ENCODE peak calls at places on chromosomes 2 and 18, in seven cellular contexts. One of them, this sample, is unnamed.

GRCh38 chr2:35081001-35081628 is 1274.5 kb upstream of the CRIM1 start:
- DNase-seq in AG10803: no peak
- DNase-seq in stimulated activated CD8-positive, alpha-beta memory T cell treated with anti-CD3 and anti-CD28 coated beads, Interleukin-2, amount 100 ng/mL, for 48 hours: no peak
- DNase-seq in activated CD4-positive, alpha-beta T cell treated with anti-CD3 and anti-CD28 coated beads for 36 hours: no peak
- DNase-seq in HS-5: peak
- DNase-seq in retina: no peak
- DNase-seq in activated T-helper 1 cell treated with anti-CD3 and anti-CD28 coated beads, Interleukin-2, amount 50 U/mL, for 16 hours: no peak
- DNase-seq in this sample: no peak

GRCh38 chr18:47265197-47265596 is 13.7 kb upstream of the SKOR2 start:
- DNase-seq in AG10803: peak
- DNase-seq in stimulated activated CD8-positive, alpha-beta memory T cell treated with anti-CD3 and anti-CD28 coated beads, Interleukin-2, amount 100 ng/mL, for 48 hours: no peak
- DNase-seq in activated CD4-positive, alpha-beta T cell treated with anti-CD3 and anti-CD28 coated beads for 36 hours: no peak
- DNase-seq in HS-5: peak
- DNase-seq in retina: no peak
- DNase-seq in activated T-helper 1 cell treated with anti-CD3 and anti-CD28 coated beads, Interleukin-2, amount 50 U/mL, for 16 hours: no peak
- DNase-seq in this sample: no peak

GRCh38 chr2:117613101-117613500 is 201.4 kb upstream of the DDX18 start:
- DNase-seq in AG10803: no peak
- DNase-seq in stimulated activated CD8-positive, alpha-beta memory T cell treated with anti-CD3 and anti-CD28 coated beads, Interleukin-2, amount 100 ng/mL, for 48 hours: no peak
- DNase-seq in activated CD4-positive, alpha-beta T cell treated with anti-CD3 and anti-CD28 coated beads for 36 hours: no peak
- DNase-seq in HS-5: no peak
- DNase-seq in retina: no peak
- DNase-seq in activated T-helper 1 cell treated with anti-CD3 and anti-CD28 coated beads, Interleukin-2, amount 50 U/mL, for 16 hours: no peak
- DNase-seq in this sample: no peak

GRCh38 chr18:26777316-26778053 is 88.0 kb downstream of the AQP4 start:
- DNase-seq in AG10803: no peak
- DNase-seq in stimulated activated CD8-positive, alpha-beta memory T cell treated with anti-CD3 and anti-CD28 coated beads, Interleukin-2, amount 100 ng/mL, for 48 hours: no peak
- DNase-seq in activated CD4-positive, alpha-beta T cell treated with anti-CD3 and anti-CD28 coated beads for 36 hours: no peak
- DNase-seq in HS-5: no peak
- DNase-seq in retina: no peak
- DNase-seq in activated T-helper 1 cell treated with anti-CD3 and anti-CD28 coated beads, Interleukin-2, amount 50 U/mL, for 16 hours: no peak
- DNase-seq in this sample: no peak

GRCh38 chr2:49131801-49132200 is 22.5 kb downstream of the FSHR start:
- DNase-seq in AG10803: no peak
- DNase-seq in stimulated activated CD8-positive, alpha-beta memory T cell treated with anti-CD3 and anti-CD28 coated beads, Interleukin-2, amount 100 ng/mL, for 48 hours: no peak
- DNase-seq in activated CD4-positive, alpha-beta T cell treated with anti-CD3 and anti-CD28 coated beads for 36 hours: no peak
- DNase-seq in HS-5: no peak
- DNase-seq in retina: no peak
- DNase-seq in activated T-helper 1 cell treated with anti-CD3 and anti-CD28 coated beads, Interleukin-2, amount 50 U/mL, for 16 hours: no peak
- DNase-seq in this sample: no peak

GRCh38 chr18:10252494-10252893 is 201.9 kb upstream of the APCDD1 start:
- DNase-seq in AG10803: no peak
- DNase-seq in stimulated activated CD8-positive, alpha-beta memory T cell treated with anti-CD3 and anti-CD28 coated beads, Interleukin-2, amount 100 ng/mL, for 48 hours: no peak
- DNase-seq in activated CD4-positive, alpha-beta T cell treated with anti-CD3 and anti-CD28 coated beads for 36 hours: no peak
- DNase-seq in HS-5: no peak
- DNase-seq in retina: no peak
- DNase-seq in activated T-helper 1 cell treated with anti-CD3 and anti-CD28 coated beads, Interleukin-2, amount 50 U/mL, for 16 hours: no peak
- DNase-seq in this sample: no peak

GRCh38 chr2:42086500-42086953 is 38.7 kb downstream of the PKDCC start:
- DNase-seq in AG10803: peak
- DNase-seq in stimulated activated CD8-positive, alpha-beta memory T cell treated with anti-CD3 and anti-CD28 coated beads, Interleukin-2, amount 100 ng/mL, for 48 hours: no peak
- DNase-seq in activated CD4-positive, alpha-beta T cell treated with anti-CD3 and anti-CD28 coated beads for 36 hours: peak
- DNase-seq in HS-5: peak
- DNase-seq in retina: peak
- DNase-seq in activated T-helper 1 cell treated with anti-CD3 and anti-CD28 coated beads, Interleukin-2, amount 50 U/mL, for 16 hours: no peak
- DNase-seq in this sample: peak

GRCh38 chr2:188042412-188042811 is 249.3 kb upstream of the GULP1 start:
- DNase-seq in AG10803: peak
- DNase-seq in stimulated activated CD8-positive, alpha-beta memory T cell treated with anti-CD3 and anti-CD28 coated beads, Interleukin-2, amount 100 ng/mL, for 48 hours: no peak
- DNase-seq in activated CD4-positive, alpha-beta T cell treated with anti-CD3 and anti-CD28 coated beads for 36 hours: no peak
- DNase-seq in HS-5: no peak
- DNase-seq in retina: no peak
- DNase-seq in activated T-helper 1 cell treated with anti-CD3 and anti-CD28 coated beads, Interleukin-2, amount 50 U/mL, for 16 hours: no peak
- DNase-seq in this sample: no peak

GRCh38 chr2:119483896-119484718 is 40.2 kb downstream of the SCTR start:
- DNase-seq in AG10803: no peak
- DNase-seq in stimulated activated CD8-positive, alpha-beta memory T cell treated with anti-CD3 and anti-CD28 coated beads, Interleukin-2, amount 100 ng/mL, for 48 hours: no peak
- DNase-seq in activated CD4-positive, alpha-beta T cell treated with anti-CD3 and anti-CD28 coated beads for 36 hours: no peak
- DNase-seq in HS-5: no peak
- DNase-seq in retina: no peak
- DNase-seq in activated T-helper 1 cell treated with anti-CD3 and anti-CD28 coated beads, Interleukin-2, amount 50 U/mL, for 16 hours: no peak
- DNase-seq in this sample: peak

GRCh38 chr2:50783116-50783515 is 248.8 kb downstream of the NRXN1 start:
- DNase-seq in AG10803: no peak
- DNase-seq in stimulated activated CD8-positive, alpha-beta memory T cell treated with anti-CD3 and anti-CD28 coated beads, Interleukin-2, amount 100 ng/mL, for 48 hours: no peak
- DNase-seq in activated CD4-positive, alpha-beta T cell treated with anti-CD3 and anti-CD28 coated beads for 36 hours: no peak
- DNase-seq in HS-5: no peak
- DNase-seq in retina: no peak
- DNase-seq in activated T-helper 1 cell treated with anti-CD3 and anti-CD28 coated beads, Interleukin-2, amount 50 U/mL, for 16 hours: no peak
- DNase-seq in this sample: no peak

GRCh38 chr2:15058015-15058414 is 425.5 kb downstream of the LRATD1 start:
- DNase-seq in AG10803: no peak
- DNase-seq in stimulated activated CD8-positive, alpha-beta memory T cell treated with anti-CD3 and anti-CD28 coated beads, Interleukin-2, amount 100 ng/mL, for 48 hours: no peak
- DNase-seq in activated CD4-positive, alpha-beta T cell treated with anti-CD3 and anti-CD28 coated beads for 36 hours: peak
- DNase-seq in HS-5: no peak
- DNase-seq in retina: no peak
- DNase-seq in activated T-helper 1 cell treated with anti-CD3 and anti-CD28 coated beads, Interleukin-2, amount 50 U/mL, for 16 hours: no peak
- DNase-seq in this sample: no peak

GRCh38 chr18:48589797-48590519 is 51.1 kb downstream of the CTIF start:
- DNase-seq in AG10803: peak
- DNase-seq in stimulated activated CD8-positive, alpha-beta memory T cell treated with anti-CD3 and anti-CD28 coated beads, Interleukin-2, amount 100 ng/mL, for 48 hours: no peak
- DNase-seq in activated CD4-positive, alpha-beta T cell treated with anti-CD3 and anti-CD28 coated beads for 36 hours: no peak
- DNase-seq in HS-5: no peak
- DNase-seq in retina: no peak
- DNase-seq in activated T-helper 1 cell treated with anti-CD3 and anti-CD28 coated beads, Interleukin-2, amount 50 U/mL, for 16 hours: no peak
- DNase-seq in this sample: no peak

GRCh38 chr2:42092084-42092996 is 44.5 kb downstream of the PKDCC start:
- DNase-seq in AG10803: peak
- DNase-seq in stimulated activated CD8-positive, alpha-beta memory T cell treated with anti-CD3 and anti-CD28 coated beads, Interleukin-2, amount 100 ng/mL, for 48 hours: no peak
- DNase-seq in activated CD4-positive, alpha-beta T cell treated with anti-CD3 and anti-CD28 coated beads for 36 hours: no peak
- DNase-seq in HS-5: no peak
- DNase-seq in retina: peak
- DNase-seq in activated T-helper 1 cell treated with anti-CD3 and anti-CD28 coated beads, Interleukin-2, amount 50 U/mL, for 16 hours: no peak
- DNase-seq in this sample: no peak

GRCh38 chr18:10316778-10317177 is 137.7 kb upstream of the APCDD1 start:
- DNase-seq in AG10803: no peak
- DNase-seq in stimulated activated CD8-positive, alpha-beta memory T cell treated with anti-CD3 and anti-CD28 coated beads, Interleukin-2, amount 100 ng/mL, for 48 hours: no peak
- DNase-seq in activated CD4-positive, alpha-beta T cell treated with anti-CD3 and anti-CD28 coated beads for 36 hours: no peak
- DNase-seq in HS-5: no peak
- DNase-seq in retina: no peak
- DNase-seq in activated T-helper 1 cell treated with anti-CD3 and anti-CD28 coated beads, Interleukin-2, amount 50 U/mL, for 16 hours: no peak
- DNase-seq in this sample: no peak

GRCh38 chr2:133331437-133331836 is 236.8 kb downstream of the NCKAP5 start:
- DNase-seq in AG10803: no peak
- DNase-seq in stimulated activated CD8-positive, alpha-beta memory T cell treated with anti-CD3 and anti-CD28 coated beads, Interleukin-2, amount 100 ng/mL, for 48 hours: no peak
- DNase-seq in activated CD4-positive, alpha-beta T cell treated with anti-CD3 and anti-CD28 coated beads for 36 hours: no peak
- DNase-seq in HS-5: no peak
- DNase-seq in retina: no peak
- DNase-seq in activated T-helper 1 cell treated with anti-CD3 and anti-CD28 coated beads, Interleukin-2, amount 50 U/mL, for 16 hours: no peak
- DNase-seq in this sample: no peak

GRCh38 chr18:24656571-24656971 is 196.1 kb downstream of the HRH4 start:
- DNase-seq in AG10803: peak
- DNase-seq in stimulated activated CD8-positive, alpha-beta memory T cell treated with anti-CD3 and anti-CD28 coated beads, Interleukin-2, amount 100 ng/mL, for 48 hours: no peak
- DNase-seq in activated CD4-positive, alpha-beta T cell treated with anti-CD3 and anti-CD28 coated beads for 36 hours: no peak
- DNase-seq in HS-5: no peak
- DNase-seq in retina: no peak
- DNase-seq in activated T-helper 1 cell treated with anti-CD3 and anti-CD28 coated beads, Interleukin-2, amount 50 U/mL, for 16 hours: no peak
- DNase-seq in this sample: no peak

GRCh38 chr18:12840382-12840781 is 43.7 kb downstream of the PTPN2 start:
- DNase-seq in AG10803: no peak
- DNase-seq in stimulated activated CD8-positive, alpha-beta memory T cell treated with anti-CD3 and anti-CD28 coated beads, Interleukin-2, amount 100 ng/mL, for 48 hours: no peak
- DNase-seq in activated CD4-positive, alpha-beta T cell treated with anti-CD3 and anti-CD28 coated beads for 36 hours: peak
- DNase-seq in HS-5: no peak
- DNase-seq in retina: no peak
- DNase-seq in activated T-helper 1 cell treated with anti-CD3 and anti-CD28 coated beads, Interleukin-2, amount 50 U/mL, for 16 hours: no peak
- DNase-seq in this sample: no peak

GRCh38 chr2:156338578-156338977 is 6.1 kb upstream of the NR4A2 start:
- DNase-seq in AG10803: no peak
- DNase-seq in stimulated activated CD8-positive, alpha-beta memory T cell treated with anti-CD3 and anti-CD28 coated beads, Interleukin-2, amount 100 ng/mL, for 48 hours: no peak
- DNase-seq in activated CD4-positive, alpha-beta T cell treated with anti-CD3 and anti-CD28 coated beads for 36 hours: no peak
- DNase-seq in HS-5: no peak
- DNase-seq in retina: no peak
- DNase-seq in activated T-helper 1 cell treated with anti-CD3 and anti-CD28 coated beads, Interleukin-2, amount 50 U/mL, for 16 hours: no peak
- DNase-seq in this sample: no peak

GRCh38 chr2:30232027-30232800 is 880 bp downstream of the LBH start:
- DNase-seq in AG10803: peak
- DNase-seq in stimulated activated CD8-positive, alpha-beta memory T cell treated with anti-CD3 and anti-CD28 coated beads, Interleukin-2, amount 100 ng/mL, for 48 hours: peak
- DNase-seq in activated CD4-positive, alpha-beta T cell treated with anti-CD3 and anti-CD28 coated beads for 36 hours: peak
- DNase-seq in HS-5: no peak
- DNase-seq in retina: peak
- DNase-seq in activated T-helper 1 cell treated with anti-CD3 and anti-CD28 coated beads, Interleukin-2, amount 50 U/mL, for 16 hours: peak
- DNase-seq in this sample: no peak

GRCh38 chr2:241724259-241724974 is 10.0 kb upstream of the D2HGDH start:
- DNase-seq in AG10803: no peak
- DNase-seq in stimulated activated CD8-positive, alpha-beta memory T cell treated with anti-CD3 and anti-CD28 coated beads, Interleukin-2, amount 100 ng/mL, for 48 hours: no peak
- DNase-seq in activated CD4-positive, alpha-beta T cell treated with anti-CD3 and anti-CD28 coated beads for 36 hours: peak
- DNase-seq in HS-5: no peak
- DNase-seq in retina: no peak
- DNase-seq in activated T-helper 1 cell treated with anti-CD3 and anti-CD28 coated beads, Interleukin-2, amount 50 U/mL, for 16 hours: no peak
- DNase-seq in this sample: peak

GRCh38 chr18:42649636-42650035 is 465.8 kb downstream of the RIT2 start:
- DNase-seq in AG10803: no peak
- DNase-seq in stimulated activated CD8-positive, alpha-beta memory T cell treated with anti-CD3 and anti-CD28 coated beads, Interleukin-2, amount 100 ng/mL, for 48 hours: no peak
- DNase-seq in activated CD4-positive, alpha-beta T cell treated with anti-CD3 and anti-CD28 coated beads for 36 hours: no peak
- DNase-seq in HS-5: peak
- DNase-seq in retina: no peak
- DNase-seq in activated T-helper 1 cell treated with anti-CD3 and anti-CD28 coated beads, Interleukin-2, amount 50 U/mL, for 16 hours: no peak
- DNase-seq in this sample: no peak

GRCh38 chr2:30567317-30567716 is 120.3 kb downstream of the LCLAT1 start:
- DNase-seq in AG10803: no peak
- DNase-seq in stimulated activated CD8-positive, alpha-beta memory T cell treated with anti-CD3 and anti-CD28 coated beads, Interleukin-2, amount 100 ng/mL, for 48 hours: no peak
- DNase-seq in activated CD4-positive, alpha-beta T cell treated with anti-CD3 and anti-CD28 coated beads for 36 hours: no peak
- DNase-seq in HS-5: no peak
- DNase-seq in retina: no peak
- DNase-seq in activated T-helper 1 cell treated with anti-CD3 and anti-CD28 coated beads, Interleukin-2, amount 50 U/mL, for 16 hours: no peak
- DNase-seq in this sample: no peak

GRCh38 chr2:203871371-203871983 is 3.9 kb downstream of the CTLA4 start:
- DNase-seq in AG10803: no peak
- DNase-seq in stimulated activated CD8-positive, alpha-beta memory T cell treated with anti-CD3 and anti-CD28 coated beads, Interleukin-2, amount 100 ng/mL, for 48 hours: no peak
- DNase-seq in activated CD4-positive, alpha-beta T cell treated with anti-CD3 and anti-CD28 coated beads for 36 hours: peak
- DNase-seq in HS-5: no peak
- DNase-seq in retina: no peak
- DNase-seq in activated T-helper 1 cell treated with anti-CD3 and anti-CD28 coated beads, Interleukin-2, amount 50 U/mL, for 16 hours: no peak
- DNase-seq in this sample: no peak

GRCh38 chr18:42157878-42158277 is 202.8 kb downstream of the PIK3C3 start:
- DNase-seq in AG10803: no peak
- DNase-seq in stimulated activated CD8-positive, alpha-beta memory T cell treated with anti-CD3 and anti-CD28 coated beads, Interleukin-2, amount 100 ng/mL, for 48 hours: no peak
- DNase-seq in activated CD4-positive, alpha-beta T cell treated with anti-CD3 and anti-CD28 coated beads for 36 hours: no peak
- DNase-seq in HS-5: no peak
- DNase-seq in retina: peak
- DNase-seq in activated T-helper 1 cell treated with anti-CD3 and anti-CD28 coated beads, Interleukin-2, amount 50 U/mL, for 16 hours: no peak
- DNase-seq in this sample: no peak

GRCh38 chr2:239805414-239805813 is 219.7 kb downstream of the NDUFA10 start:
- DNase-seq in AG10803: no peak
- DNase-seq in stimulated activated CD8-positive, alpha-beta memory T cell treated with anti-CD3 and anti-CD28 coated beads, Interleukin-2, amount 100 ng/mL, for 48 hours: no peak
- DNase-seq in activated CD4-positive, alpha-beta T cell treated with anti-CD3 and anti-CD28 coated beads for 36 hours: no peak
- DNase-seq in HS-5: no peak
- DNase-seq in retina: no peak
- DNase-seq in activated T-helper 1 cell treated with anti-CD3 and anti-CD28 coated beads, Interleukin-2, amount 50 U/mL, for 16 hours: no peak
- DNase-seq in this sample: no peak

GRCh38 chr2:72166281-72166680 is 18.6 kb upstream of the CYP26B1 start:
- DNase-seq in AG10803: no peak
- DNase-seq in stimulated activated CD8-positive, alpha-beta memory T cell treated with anti-CD3 and anti-CD28 coated beads, Interleukin-2, amount 100 ng/mL, for 48 hours: no peak
- DNase-seq in activated CD4-positive, alpha-beta T cell treated with anti-CD3 and anti-CD28 coated beads for 36 hours: no peak
- DNase-seq in HS-5: peak
- DNase-seq in retina: no peak
- DNase-seq in activated T-helper 1 cell treated with anti-CD3 and anti-CD28 coated beads, Interleukin-2, amount 50 U/mL, for 16 hours: no peak
- DNase-seq in this sample: no peak

GRCh38 chr2:9765611-9766531 is 77.4 kb upstream of the TAF1B start:
- DNase-seq in AG10803: no peak
- DNase-seq in stimulated activated CD8-positive, alpha-beta memory T cell treated with anti-CD3 and anti-CD28 coated beads, Interleukin-2, amount 100 ng/mL, for 48 hours: no peak
- DNase-seq in activated CD4-positive, alpha-beta T cell treated with anti-CD3 and anti-CD28 coated beads for 36 hours: no peak
- DNase-seq in HS-5: no peak
- DNase-seq in retina: no peak
- DNase-seq in activated T-helper 1 cell treated with anti-CD3 and anti-CD28 coated beads, Interleukin-2, amount 50 U/mL, for 16 hours: no peak
- DNase-seq in this sample: no peak

GRCh38 chr2:96225016-96225533 is 16.4 kb upstream of the STARD7 start:
- DNase-seq in AG10803: no peak
- DNase-seq in stimulated activated CD8-positive, alpha-beta memory T cell treated with anti-CD3 and anti-CD28 coated beads, Interleukin-2, amount 100 ng/mL, for 48 hours: no peak
- DNase-seq in activated CD4-positive, alpha-beta T cell treated with anti-CD3 and anti-CD28 coated beads for 36 hours: no peak
- DNase-seq in HS-5: no peak
- DNase-seq in retina: no peak
- DNase-seq in activated T-helper 1 cell treated with anti-CD3 and anti-CD28 coated beads, Interleukin-2, amount 50 U/mL, for 16 hours: no peak
- DNase-seq in this sample: no peak

GRCh38 chr18:75005622-75006021 is 203.3 kb downstream of the PTGR3 start:
- DNase-seq in AG10803: no peak
- DNase-seq in stimulated activated CD8-positive, alpha-beta memory T cell treated with anti-CD3 and anti-CD28 coated beads, Interleukin-2, amount 100 ng/mL, for 48 hours: no peak
- DNase-seq in activated CD4-positive, alpha-beta T cell treated with anti-CD3 and anti-CD28 coated beads for 36 hours: no peak
- DNase-seq in HS-5: no peak
- DNase-seq in retina: no peak
- DNase-seq in activated T-helper 1 cell treated with anti-CD3 and anti-CD28 coated beads, Interleukin-2, amount 50 U/mL, for 16 hours: no peak
- DNase-seq in this sample: no peak